ENCODE peak calls at places on chromosomes 16 and 17, in nine cellular contexts. A is T-helper 17 cell; W is heart left ventricle; L is immature natural killer cell; S is GOT3; V is stimulated activated CD4-positive, alpha-beta T cell treated with anti-CD3 and anti-CD28 coated beads, Interleukin-15, amount 100 ng/mL, for 48 hours; D is iPS DF 6.9; X is effector CD8-positive, alpha-beta T cell; Q is HFF-Myc. J is an unnamed sample.

GRCh38 chr17:44687752-44688151 is 1.8 kb downstream of the CCDC43 start:
- DNase-seq in A (no peak), W (no peak), L (no peak), S (no peak), V (no peak), D (no peak), X (no peak), Q (no peak), J (no peak)

GRCh38 chr16:30351001-30351441 is 4.1 kb downstream of the CD2BP2 start:
- DNase-seq in A (no peak), W (no peak), L (no peak), S (no peak), V (no peak), D (no peak), X (no peak), Q (no peak), J (no peak)

GRCh38 chr17:43578699-43579569 is 32.8 kb upstream of the ETV4 start:
- DNase-seq in A (peak), W (no peak), L (no peak), S (no peak), V (no peak), D (no peak), X (no peak), Q (no peak), J (peak)

GRCh38 chr17:61579961-61580360 is 11.1 kb downstream of the NACA2 start:
- DNase-seq in A (no peak), W (no peak), L (no peak), S (no peak), V (no peak), D (no peak), X (no peak), Q (no peak), J (no peak)

GRCh38 chr17:41697122-41697962 is 8.7 kb downstream of the EIF1 start:
- DNase-seq in A (no peak), W (peak), L (no peak), S (no peak), V (no peak), D (no peak), X (no peak), Q (no peak), J (no peak)

GRCh38 chr17:19411641-19412040 is 609 bp downstream of the RNF112 start:
- DNase-seq in A (no peak), W (no peak), L (no peak), S (no peak), V (no peak), D (no peak), X (no peak), Q (no peak), J (no peak)

GRCh38 chr17:32323784-32324590 is 18.0 kb downstream of the C17orf75 start:
- DNase-seq in A (no peak), W (no peak), L (peak), S (no peak), V (no peak), D (no peak), X (no peak), Q (no peak), J (no peak)

GRCh38 chr17:49388290-49388640 is 26.2 kb upstream of the ZNF652 start:
- DNase-seq in A (no peak), W (no peak), L (peak), S (no peak), V (no peak), D (no peak), X (no peak), Q (no peak), J (peak)

GRCh38 chr17:80872011-80872929 is 119.4 kb upstream of the CHMP6 start:
- DNase-seq in A (no peak), W (peak), L (no peak), S (no peak), V (no peak), D (no peak), X (no peak), Q (no peak), J (no peak)

GRCh38 chr17:2436516-2436915 is 35.7 kb upstream of the MNT start:
- DNase-seq in A (no peak), W (no peak), L (no peak), S (no peak), V (no peak), D (no peak), X (no peak), Q (no peak), J (no peak)

GRCh38 chr16:67475051-67475450 is 5.9 kb downstream of the ATP6V0D1 start:
- DNase-seq in A (no peak), W (no peak), L (no peak), S (no peak), V (no peak), D (no peak), X (no peak), Q (no peak), J (no peak)

GRCh38 chr17:13024526-13025263 is 6.9 kb upstream of the ELAC2 start:
- DNase-seq in A (peak), W (peak), L (peak), S (no peak), V (peak), D (no peak), X (peak), Q (no peak), J (peak)

GRCh38 chr17:76843703-76844484 is 24.3 kb upstream of the MGAT5B start:
- DNase-seq in A (no peak), W (no peak), L (no peak), S (no peak), V (no peak), D (no peak), X (no peak), Q (no peak), J (no peak)

GRCh38 chr17:31564883-31565297 is 173.4 kb downstream of the RAB11FIP4 start:
- DNase-seq in A (no peak), W (peak), L (no peak), S (no peak), V (no peak), D (no peak), X (no peak), Q (no peak), J (no peak)

GRCh38 chr17:58189436-58190146 is 2.9 kb upstream of the EPX start:
- DNase-seq in A (no peak), W (no peak), L (no peak), S (peak), V (no peak), D (no peak), X (no peak), Q (peak), J (no peak)

GRCh38 chr17:28760987-28761562 is 17.3 kb downstream of the TRAF4 start:
- DNase-seq in A (no peak), W (peak), L (no peak), S (no peak), V (no peak), D (no peak), X (no peak), Q (no peak), J (no peak)

GRCh38 chr16:84729716-84730320 is 30.0 kb downstream of the USP10 start:
- DNase-seq in A (no peak), W (no peak), L (no peak), S (no peak), V (no peak), D (no peak), X (no peak), Q (no peak), J (no peak)

GRCh38 chr17:14321476-14321949 is 20.6 kb downstream of the HS3ST3B1 start:
- DNase-seq in A (no peak), W (no peak), L (no peak), S (no peak), V (no peak), D (no peak), X (no peak), Q (no peak), J (no peak)

GRCh38 chr17:42720996-42721583 is 23.8 kb downstream of the EZH1 start:
- DNase-seq in A (no peak), W (no peak), L (peak), S (no peak), V (no peak), D (no peak), X (peak), Q (no peak), J (peak)

GRCh38 chr17:12683299-12683698 is 17.6 kb downstream of the MYOCD start:
- DNase-seq in A (no peak), W (no peak), L (no peak), S (no peak), V (no peak), D (no peak), X (no peak), Q (no peak), J (no peak)

GRCh38 chr17:42153919-42154491 is 784 bp downstream of the RAB5C start:
- DNase-seq in A (no peak), W (no peak), L (peak), S (no peak), V (no peak), D (no peak), X (no peak), Q (no peak), J (no peak)

GRCh38 chr16:3074860-3075545 is 9.6 kb downstream of the IL32 start:
- DNase-seq in A (peak), W (no peak), L (peak), S (no peak), V (peak), D (no peak), X (peak), Q (no peak), J (peak)

GRCh38 chr16:4202615-4203014 is 39.3 kb downstream of the SRL start:
- DNase-seq in A (no peak), W (no peak), L (no peak), S (no peak), V (no peak), D (no peak), X (no peak), Q (no peak), J (no peak)

GRCh38 chr17:57570740-57571344 is 174.3 kb downstream of the CCDC182 start:
- DNase-seq in A (no peak), W (no peak), L (no peak), S (no peak), V (no peak), D (no peak), X (no peak), Q (no peak), J (no peak)

GRCh38 chr16:84547539-84548058 is 43.1 kb upstream of the MEAK7 start:
- DNase-seq in A (no peak), W (no peak), L (no peak), S (no peak), V (no peak), D (no peak), X (no peak), Q (no peak), J (no peak)

GRCh38 chr16:73771676-73772075 is 524.9 kb upstream of the PSMD7 start:
- DNase-seq in A (no peak), W (no peak), L (no peak), S (no peak), V (no peak), D (no peak), X (no peak), Q (no peak), J (no peak)

GRCh38 chr16:81632392-81633146 is 146.5 kb upstream of the PLCG2 start:
- DNase-seq in A (peak), W (no peak), L (peak), S (no peak), V (peak), D (no peak), X (peak), Q (no peak), J (peak)

GRCh38 chr16:78519896-78520295 is 420.4 kb downstream of the WWOX start:
- DNase-seq in A (no peak), W (no peak), L (no peak), S (no peak), V (no peak), D (no peak), X (no peak), Q (no peak), J (no peak)

GRCh38 chr16:79316004-79316458 is 284.5 kb downstream of the MAF start:
- DNase-seq in A (no peak), W (no peak), L (no peak), S (no peak), V (peak), D (no peak), X (no peak), Q (no peak), J (no peak)

GRCh38 chr17:73571524-73572130 is 72.6 kb downstream of the SDK2 start:
- DNase-seq in A (no peak), W (no peak), L (no peak), S (no peak), V (no peak), D (no peak), X (no peak), Q (no peak), J (no peak)

GRCh38 chr16:29804455-29805231 is 1.7 kb upstream of the MAZ start:
- DNase-seq in A (no peak), W (peak), L (no peak), S (no peak), V (no peak), D (no peak), X (no peak), Q (no peak), J (no peak)

GRCh38 chr17:80785477-80786178 is 206.0 kb upstream of the CHMP6 start:
- DNase-seq in A (no peak), W (no peak), L (no peak), S (no peak), V (peak), D (no peak), X (no peak), Q (no peak), J (no peak)

GRCh38 chr17:4969551-4970231 is 2.1 kb upstream of the SPAG7 start:
- DNase-seq in A (no peak), W (no peak), L (no peak), S (no peak), V (peak), D (no peak), X (no peak), Q (no peak), J (no peak)

GRCh38 chr16:82728901-82729300 is 102.1 kb downstream of the CDH13 start:
- DNase-seq in A (no peak), W (no peak), L (no peak), S (no peak), V (no peak), D (no peak), X (no peak), Q (no peak), J (no peak)

GRCh38 chr17:74404802-74405201 is 27.1 kb upstream of the GPRC5C start:
- DNase-seq in A (no peak), W (no peak), L (no peak), S (no peak), V (no peak), D (no peak), X (no peak), Q (no peak), J (no peak)

GRCh38 chr16:10178079-10178478 is 4.1 kb downstream of the GRIN2A start:
- DNase-seq in A (no peak), W (no peak), L (no peak), S (no peak), V (no peak), D (no peak), X (no peak), Q (no peak), J (no peak)